ENCODE peak calls at places on chromosomes 6 and 20, in four cellular contexts. O, P, N and E are unnamed samples.

GRCh38 chr20:37574199-37574890 is 46.7 kb upstream of the BLCAP start:
- DNase-seq in O (no peak), P (no peak), N (no peak), E (no peak)

GRCh38 chr6:160273196-160273595 is 14.6 kb upstream of the SLC22A2 start:
- DNase-seq in P (no peak), N (no peak), O (no peak), E (no peak)

GRCh38 chr6:129235167-129236072 is 352.5 kb downstream of the LAMA2 start:
- DNase-seq in O (no peak), P (no peak), N (no peak), E (no peak)

GRCh38 chr6:170532867-170533488 is 20.1 kb downstream of the PSMB1 start:
- DNase-seq in N (no peak), O (no peak), P (no peak), E (no peak)

GRCh38 chr6:122553697-122554096 is 56.5 kb upstream of the PKIB start:
- DNase-seq in P (no peak), O (no peak), N (no peak), E (no peak)

GRCh38 chr6:158566207-158566818 is 6.4 kb downstream of the TMEM181 start:
- DNase-seq in O (no peak), N (no peak), P (no peak), E (no peak)

GRCh38 chr20:8228315-8228714 is 96.2 kb downstream of the PLCB1 start:
- DNase-seq in P (no peak), N (no peak), O (no peak), E (no peak)

GRCh38 chr20:15345287-15345686 is 1007.9 kb upstream of the FLRT3 start:
- DNase-seq in O (no peak), P (no peak), N (no peak), E (no peak)

GRCh38 chr6:142892254-142893021 is 52.5 kb downstream of the HIVEP2 start:
- DNase-seq in O (no peak), N (no peak), P (no peak), E (no peak)

GRCh38 chr6:116004841-116005507 is 55.7 kb downstream of the FRK start:
- DNase-seq in N (no peak), P (no peak), O (no peak), E (no peak)

GRCh38 chr6:56749632-56750151 is 107.0 kb upstream of the DST start:
- DNase-seq in N (no peak), P (no peak), O (no peak), E (no peak)

GRCh38 chr6:45126033-45126432 is 202.1 kb upstream of the RUNX2 start:
- DNase-seq in P (no peak), O (no peak), N (no peak), E (no peak)

GRCh38 chr6:157538698-157539097 is 157.7 kb downstream of the ZDHHC14 start:
- DNase-seq in P (no peak), N (no peak), O (no peak), E (no peak)

GRCh38 chr20:5734559-5735137 is 15.6 kb upstream of the SHLD1 start:
- DNase-seq in O (no peak), P (no peak), N (no peak), E (no peak)